ENCODE peak calls at places on chromosomes 2 and 18, in four cellular contexts. U, W, D and H are unnamed samples. For H3K4me1, the result is how much of the 10 kb centered on the place peaks cover.

GRCh38 chr2:144596074-144596871 is 76.4 kb upstream of the ZEB2 start:
- DNase-seq in U (no peak), W (peak), D (peak), H (no peak)

GRCh38 chr2:219344756-219345458 is 12.4 kb upstream of the RESP18 start:
- DNase-seq in W (no peak), D (no peak), U (no peak), H (no peak)

GRCh38 chr2:40120021-40120420 is 331.9 kb downstream of the SLC8A1 start:
- DNase-seq in U (no peak), D (no peak), W (no peak), H (no peak)

GRCh38 chr2:2950403-2950952 is 427.1 kb downstream of the EIPR1 start:
- DNase-seq in W (no peak), U (no peak), D (peak), H (no peak)

GRCh38 chr2:191677091-191677645 is 768 bp upstream of the NABP1 start:
- DNase-seq in D (no peak), U (no peak), W (peak), H (no peak)

GRCh38 chr2:44291281-44292248 is 16.3 kb downstream of the SLC3A1 start:
- DNase-seq in W (peak), U (peak), D (peak), H (no peak)

GRCh38 chr2:45944075-45944474 is 292.6 kb downstream of the PRKCE start:
- DNase-seq in U (peak), W (no peak), D (no peak), H (no peak)

GRCh38 chr2:95022309-95023221 is 2.9 kb upstream of the MAL start:
- DNase-seq in W (peak), U (peak), D (peak), H (no peak)

GRCh38 chr2:240319855-240320560 is 115.5 kb upstream of the GPC1 start:
- DNase-seq in D (no peak), W (no peak), U (peak), H (peak)

GRCh38 chr2:84373391-84373790 is 85.7 kb downstream of the SUCLG1 start:
- DNase-seq in U (peak), D (no peak), W (peak), H (no peak)

GRCh38 chr2:186274936-186275575 is 211.0 kb upstream of the ZC3H15 start:
- DNase-seq in W (peak), D (no peak), U (no peak), H (no peak)

GRCh38 chr2:167471734-167472133 is 583.5 kb downstream of the XIRP2 start:
- DNase-seq in W (no peak), D (no peak), U (no peak), H (no peak)

GRCh38 chr2:152222975-152223638 is 47.5 kb upstream of the STAM2 start:
- DNase-seq in U (no peak), D (peak), W (peak), H (no peak)

GRCh38 chr2:237879991-237880560 is 20.7 kb downstream of the RAMP1 start:
- DNase-seq in W (no peak), U (no peak), D (no peak), H (peak)

GRCh38 chr2:231186325-231186724 is 12.1 kb upstream of the ARMC9 start:
- DNase-seq in W (no peak), D (no peak), U (no peak), H (no peak)

GRCh38 chr2:67782443-67782842 is 280.4 kb downstream of the C1D start:
- DNase-seq in W (no peak), D (no peak), U (no peak), H (no peak)

GRCh38 chr2:99936065-99936464 is 206.3 kb downstream of the AFF3 start:
- DNase-seq in W (no peak), D (no peak), U (no peak), H (no peak)

GRCh38 chr2:148244593-148245292 is 223.9 kb downstream of the MBD5 start:
- DNase-seq in D (no peak), U (no peak), W (peak), H (no peak)

GRCh38 chr18:63311481-63312409 is 7.8 kb downstream of the BCL2 start:
- DNase-seq in U (no peak), D (no peak), W (no peak), H (no peak)

GRCh38 chr18:63306819-63307554 is 12.6 kb downstream of the BCL2 start:
- DNase-seq in U (no peak), W (no peak), D (no peak), H (no peak)

GRCh38 chr18:63307555-63308200 is 11.9 kb downstream of the BCL2 start:
- DNase-seq in D (no peak), W (no peak), U (no peak), H (no peak)

GRCh38 chr18:63306249-63306648 is 13.3 kb downstream of the BCL2 start:
- DNase-seq in W (no peak), U (no peak), D (no peak), H (no peak)

DNA sequence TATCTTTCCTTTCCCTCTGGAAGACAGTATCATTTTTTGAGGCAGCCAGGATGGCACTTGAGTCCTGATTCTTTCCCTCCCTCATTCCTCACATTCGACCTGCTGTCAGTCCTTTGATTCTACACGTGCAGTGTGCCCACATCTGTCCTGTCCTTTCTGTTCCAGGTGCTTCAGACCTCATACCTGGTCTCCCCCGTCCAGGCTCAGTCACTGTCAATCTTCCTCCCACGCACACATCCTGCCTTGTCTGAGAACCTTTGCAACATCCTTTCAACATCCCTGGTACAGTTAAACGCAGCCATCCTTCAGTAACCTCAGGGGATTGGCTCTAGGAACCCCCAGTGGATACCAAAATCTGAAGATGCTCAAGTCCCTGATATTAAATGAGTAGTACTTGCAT is 10.1 kb downstream of the BCL2 start:
- DNase-seq in U (no peak), W (no peak), D (no peak), H (no peak)
- H3K4me1 ChIP-seq in U (under half), W (under half), D (under half), H (under half)

DNA sequence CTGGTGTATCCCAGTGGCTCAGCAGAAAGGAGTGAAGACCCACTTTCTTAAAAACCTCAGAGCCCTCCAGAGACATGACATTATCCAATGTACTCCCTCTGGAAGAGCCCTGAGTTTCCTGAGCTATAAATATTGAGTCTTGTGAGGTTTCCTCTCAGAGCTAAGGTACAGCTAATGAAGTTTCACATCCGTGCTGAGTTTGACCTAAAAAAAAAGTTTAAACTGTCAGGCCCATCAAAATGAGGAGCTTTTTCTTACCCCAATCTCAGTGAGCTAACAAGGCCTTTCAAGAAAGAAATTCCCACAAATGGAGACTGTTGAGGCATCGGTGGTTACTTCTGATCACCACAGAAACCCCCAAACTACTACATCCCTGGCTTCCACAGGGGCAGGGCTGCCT is 65.4 kb upstream of the ST8SIA3 start:
- DNase-seq in U (no peak), D (no peak), W (no peak), H (no peak)
- TF ChIP-seq POLR2AphosphoS5 in U (no peak), D (no peak), W (no peak), H (no peak)

GRCh38 chr2:106581276-106581675 is 94.1 kb downstream of the CD8B2 start:
- DNase-seq in W (no peak), U (no peak), D (no peak), H (no peak)
- H3K4me3 ChIP-seq in W (no peak), U (no peak), D (no peak), H (no peak)

DNA sequence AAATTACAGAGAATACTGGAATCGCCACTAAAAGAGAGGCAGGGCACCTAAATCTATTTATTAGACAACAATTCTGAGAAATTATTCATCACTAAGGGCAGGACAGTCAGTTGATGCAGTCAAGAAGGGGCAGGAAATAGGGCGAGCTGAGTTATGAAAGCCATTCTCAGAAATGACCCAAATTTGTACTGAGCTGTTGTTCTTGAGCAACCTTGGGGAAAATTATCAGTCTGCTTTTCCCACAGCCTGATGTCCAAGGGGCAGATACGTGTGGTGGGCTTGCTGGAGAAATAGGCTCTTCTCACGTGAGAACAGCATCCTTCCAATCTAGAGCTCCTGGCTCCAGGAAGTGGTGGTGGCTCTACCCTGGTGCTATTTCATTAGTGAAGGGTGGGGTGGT is 38.6 kb downstream of the STON1 start:
- DNase-seq in D (no peak), U (no peak), W (no peak), H (no peak)
- H3K4me1 ChIP-seq in D (under half), U (under half), W (under half), H (under half)

GRCh38 chr2:42882756-42883155 is 90.4 kb upstream of the HAAO start:
- DNase-seq in U (no peak), D (no peak), W (no peak), H (no peak)

GRCh38 chr2:42880738-42881525 is 88.5 kb upstream of the HAAO start:
- DNase-seq in U (no peak), D (no peak), W (no peak), H (no peak)

GRCh38 chr2:42879116-42879705 is 86.8 kb upstream of the HAAO start:
- DNase-seq in U (no peak), D (no peak), W (no peak), H (peak)

GRCh38 chr2:42879913-42880737 is 87.7 kb upstream of the HAAO start:
- DNase-seq in D (no peak), W (no peak), U (no peak), H (peak)

DNA sequence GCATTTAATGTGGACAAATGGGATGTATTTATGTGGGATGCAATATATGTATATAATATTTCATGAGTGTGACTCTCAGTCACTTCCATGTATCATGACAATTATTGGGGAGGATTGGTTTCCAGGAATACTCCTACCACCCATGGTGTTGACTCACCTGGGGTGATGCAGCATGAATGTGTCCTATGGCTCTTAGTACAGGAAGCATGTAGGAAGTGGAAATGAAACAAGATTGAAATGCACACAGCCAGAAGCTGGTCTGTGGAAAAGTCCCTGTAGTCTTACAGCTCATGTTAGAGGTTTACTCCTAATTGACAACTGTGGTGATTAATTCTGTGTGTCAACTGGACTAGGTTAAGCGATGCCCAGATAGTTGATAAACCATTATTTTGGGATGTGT is 89.3 kb upstream of the HAAO start:
- DNase-seq in U (no peak), D (no peak), W (no peak), H (peak)
- TF ChIP-seq POLR2AphosphoS5 in U (no peak), D (no peak), W (no peak), H (no peak)

GRCh38 chr2:170716851-170717598 is 1.9 kb downstream of the SP5 start:
- DNase-seq in W (peak), D (no peak), U (no peak), H (peak)
- H3K4me3 ChIP-seq in W (peak), D (peak), U (no peak), H (peak)

GRCh38 chr2:494853-495252 is 182.4 kb downstream of the TMEM18 start:
- DNase-seq in W (no peak), D (no peak), U (no peak), H (no peak)

GRCh38 chr2:489838-490237 is 187.4 kb downstream of the TMEM18 start:
- DNase-seq in U (no peak), W (no peak), D (no peak), H (no peak)

GRCh38 chr2:495745-496275 is 181.4 kb downstream of the TMEM18 start:
- DNase-seq in D (no peak), U (no peak), W (no peak), H (no peak)

GRCh38 chr2:492178-492577 is 185.0 kb downstream of the TMEM18 start:
- DNase-seq in W (no peak), D (no peak), U (no peak), H (no peak)

DNA sequence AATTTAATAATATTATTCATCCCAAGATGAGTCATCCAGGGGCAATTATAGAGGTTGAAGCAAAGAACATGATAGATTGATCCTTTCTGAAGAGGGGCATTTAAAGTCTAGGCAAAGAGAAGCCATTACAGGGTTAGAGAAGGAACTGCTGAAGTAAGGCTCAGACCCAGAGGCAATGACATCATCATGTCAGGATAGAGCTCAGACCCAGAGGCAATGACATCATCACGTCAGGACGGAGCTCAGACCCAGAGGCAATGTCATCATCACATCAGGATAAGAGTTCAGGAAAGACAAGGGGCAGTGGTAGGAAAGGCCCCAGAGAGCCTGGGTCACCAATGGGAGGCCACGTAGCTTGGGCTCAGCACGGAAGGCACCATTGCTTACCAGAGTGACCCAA is 183.9 kb downstream of the TMEM18 start:
- DNase-seq in U (no peak), D (no peak), W (no peak), H (no peak)
- H3K4me1 ChIP-seq in U (under half), D (under half), W (under half), H (under half)